ENCODE peak calls at places on chromosomes 5 and 9, in four cellular contexts. One of them, this sample, is unnamed. For H3K4me1, the result is how much of the 10 kb centered on the place peaks cover.

GRCh38 chr9:83432104-83432627 is 106.0 kb downstream of the FRMD3 start:
- DNase-seq in ovary: no peak
- DNase-seq in mesenchymal stem cell: no peak
- DNase-seq in OCI-LY7: no peak
- DNase-seq in this sample: peak

GRCh38 chr5:77847814-77848290 is 71.7 kb upstream of the TBCA start:
- DNase-seq in ovary: no peak
- DNase-seq in mesenchymal stem cell: peak
- DNase-seq in OCI-LY7: no peak
- DNase-seq in this sample: peak

GRCh38 chr9:37017546-37017945 is 16.5 kb downstream of the PAX5 start:
- DNase-seq in ovary: no peak
- DNase-seq in mesenchymal stem cell: no peak
- DNase-seq in OCI-LY7: no peak
- DNase-seq in this sample: peak

GRCh38 chr5:112795944-112796678 is 58.4 kb downstream of the APC start:
- DNase-seq in ovary: no peak
- DNase-seq in mesenchymal stem cell: no peak
- DNase-seq in OCI-LY7: peak
- DNase-seq in this sample: no peak

GRCh38 chr5:6006838-6007314 is 371.5 kb downstream of the MED10 start:
- DNase-seq in ovary: no peak
- DNase-seq in mesenchymal stem cell: no peak
- DNase-seq in OCI-LY7: no peak
- DNase-seq in this sample: no peak

GRCh38 chr9:28956111-28956880 is 1383.0 kb upstream of the C9orf72 start:
- DNase-seq in ovary: no peak
- DNase-seq in mesenchymal stem cell: no peak
- DNase-seq in OCI-LY7: no peak
- DNase-seq in this sample: no peak

GRCh38 chr5:152593388-152593787 is 188.3 kb upstream of the NMUR2 start:
- DNase-seq in ovary: no peak
- DNase-seq in mesenchymal stem cell: no peak
- DNase-seq in OCI-LY7: peak
- DNase-seq in this sample: no peak

GRCh38 chr5:151298063-151298462 is 5.5 kb downstream of the SLC36A3 start:
- DNase-seq in ovary: no peak
- DNase-seq in mesenchymal stem cell: peak
- DNase-seq in OCI-LY7: peak
- DNase-seq in this sample: peak

GRCh38 chr5:127210082-127210481 is 80.5 kb upstream of the MEGF10 start:
- DNase-seq in ovary: no peak
- DNase-seq in mesenchymal stem cell: no peak
- DNase-seq in OCI-LY7: no peak
- DNase-seq in this sample: no peak

GRCh38 chr9:80994892-80995291 is 694.5 kb downstream of the TLE1 start:
- DNase-seq in ovary: no peak
- DNase-seq in mesenchymal stem cell: peak
- DNase-seq in OCI-LY7: no peak
- DNase-seq in this sample: no peak

GRCh38 chr5:68285857-68286611 is 70.5 kb downstream of the PIK3R1 start:
- DNase-seq in ovary: no peak
- DNase-seq in mesenchymal stem cell: peak
- DNase-seq in OCI-LY7: peak
- DNase-seq in this sample: no peak

GRCh38 chr5:127572930-127573329 is 55.5 kb downstream of the PRRC1 start:
- DNase-seq in ovary: no peak
- DNase-seq in mesenchymal stem cell: no peak
- DNase-seq in OCI-LY7: peak
- DNase-seq in this sample: no peak

GRCh38 chr9:84141762-84142370 is 161.3 kb downstream of the RMI1 start:
- DNase-seq in ovary: no peak
- DNase-seq in mesenchymal stem cell: no peak
- DNase-seq in OCI-LY7: no peak
- DNase-seq in this sample: no peak

GRCh38 chr5:54895816-54896341 is 89.5 kb downstream of the ESM1 start:
- DNase-seq in ovary: peak
- DNase-seq in mesenchymal stem cell: peak
- DNase-seq in OCI-LY7: peak
- DNase-seq in this sample: peak

GRCh38 chr5:145324767-145325479 is 510.2 kb downstream of the PRELID2 start:
- DNase-seq in ovary: no peak
- DNase-seq in mesenchymal stem cell: no peak
- DNase-seq in OCI-LY7: no peak
- DNase-seq in this sample: no peak

GRCh38 chr9:117276444-117276843 is 138.4 kb downstream of the ASTN2 start:
- DNase-seq in ovary: no peak
- DNase-seq in mesenchymal stem cell: no peak
- DNase-seq in OCI-LY7: no peak
- DNase-seq in this sample: no peak

GRCh38 chr5:154138701-154139100 is 51.8 kb upstream of the GALNT10 start:
- DNase-seq in ovary: no peak
- DNase-seq in mesenchymal stem cell: no peak
- DNase-seq in OCI-LY7: no peak
- DNase-seq in this sample: no peak

GRCh38 chr5:124935060-124935459 is 188.6 kb upstream of the ZNF608 start:
- DNase-seq in ovary: no peak
- DNase-seq in mesenchymal stem cell: no peak
- DNase-seq in OCI-LY7: peak
- DNase-seq in this sample: no peak

GRCh38 chr9:81814794-81815464 is 113.3 kb upstream of the SPATA31D4 start:
- DNase-seq in ovary: no peak
- DNase-seq in mesenchymal stem cell: peak
- DNase-seq in OCI-LY7: peak
- DNase-seq in this sample: no peak

DNA sequence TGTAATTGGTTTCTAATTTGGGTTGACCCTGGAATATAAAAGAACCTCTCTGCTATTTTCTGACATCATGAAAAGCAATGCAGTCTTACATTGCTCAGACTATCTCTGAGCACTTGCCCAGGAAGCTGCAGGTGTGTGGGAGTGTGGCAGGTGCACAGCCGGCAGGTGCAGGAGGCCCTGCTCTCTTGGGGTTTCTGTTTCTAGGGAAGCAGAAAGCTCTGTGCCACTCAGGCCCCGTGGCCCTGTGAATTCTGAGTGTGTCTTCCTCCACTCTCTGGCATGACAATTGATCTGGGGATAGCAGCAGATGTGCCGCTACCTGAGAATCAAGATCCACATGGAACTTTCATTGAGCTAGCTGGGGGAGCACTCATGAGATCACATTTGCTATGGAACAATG is 45.7 kb upstream of the IRX2 start:
- DNase-seq in ovary: no peak
- DNase-seq in mesenchymal stem cell: no peak
- DNase-seq in OCI-LY7: no peak
- DNase-seq in this sample: no peak
- H3K4me3 ChIP-seq in ovary: no peak
- H3K4me3 ChIP-seq in mesenchymal stem cell: no peak
- H3K4me3 ChIP-seq in OCI-LY7: no peak
- H3K4me3 ChIP-seq in this sample: no peak

GRCh38 chr5:114362977-114363721 is 1.3 kb downstream of the KCNN2 start:
- DNase-seq in ovary: no peak
- DNase-seq in mesenchymal stem cell: peak
- DNase-seq in OCI-LY7: no peak
- DNase-seq in this sample: peak

GRCh38 chr5:114362197-114362976 is 517 bp downstream of the KCNN2 start:
- DNase-seq in ovary: peak
- DNase-seq in mesenchymal stem cell: peak
- DNase-seq in OCI-LY7: no peak
- DNase-seq in this sample: no peak

GRCh38 chr5:114360816-114361723 is 800 bp upstream of the KCNN2 start:
- DNase-seq in ovary: no peak
- DNase-seq in mesenchymal stem cell: peak
- DNase-seq in OCI-LY7: no peak
- DNase-seq in this sample: peak

GRCh38 chr5:114361724-114362196 is at the start of gene KCNN2:
- DNase-seq in ovary: peak
- DNase-seq in mesenchymal stem cell: peak
- DNase-seq in OCI-LY7: no peak
- DNase-seq in this sample: peak

DNA sequence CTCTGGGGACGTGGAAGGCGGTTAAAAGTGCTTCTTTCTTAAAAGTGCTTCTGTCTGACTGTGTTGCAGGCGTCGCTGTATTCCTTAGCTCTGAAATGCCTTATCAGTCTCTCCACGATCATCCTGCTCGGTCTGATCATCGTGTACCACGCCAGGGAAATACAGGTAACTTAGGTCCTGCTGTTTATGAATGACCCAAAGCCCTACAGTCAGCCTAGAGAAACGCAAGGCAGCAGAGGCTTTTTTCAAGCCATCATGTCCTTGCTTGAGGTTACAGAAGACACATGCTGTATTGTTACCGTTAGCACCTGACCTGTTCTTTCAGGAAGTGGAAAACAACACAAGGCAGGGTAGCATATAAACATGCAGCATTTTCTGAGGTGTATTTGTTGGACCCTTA is 2.0 kb downstream of the KCNN2 start:
- DNase-seq in ovary: no peak
- DNase-seq in mesenchymal stem cell: no peak
- DNase-seq in OCI-LY7: no peak
- DNase-seq in this sample: no peak
- H3K4me1 ChIP-seq in ovary: under half
- H3K4me1 ChIP-seq in mesenchymal stem cell: under half
- H3K4me1 ChIP-seq in OCI-LY7: under half
- H3K4me1 ChIP-seq in this sample: under half

GRCh38 chr5:104178066-104178465 is 615.5 kb upstream of the NUDT12 start:
- DNase-seq in ovary: no peak
- DNase-seq in mesenchymal stem cell: no peak
- DNase-seq in OCI-LY7: no peak
- DNase-seq in this sample: no peak
- H3K4me3 ChIP-seq in ovary: no peak
- H3K4me3 ChIP-seq in mesenchymal stem cell: no peak
- H3K4me3 ChIP-seq in OCI-LY7: no peak
- H3K4me3 ChIP-seq in this sample: peak

DNA sequence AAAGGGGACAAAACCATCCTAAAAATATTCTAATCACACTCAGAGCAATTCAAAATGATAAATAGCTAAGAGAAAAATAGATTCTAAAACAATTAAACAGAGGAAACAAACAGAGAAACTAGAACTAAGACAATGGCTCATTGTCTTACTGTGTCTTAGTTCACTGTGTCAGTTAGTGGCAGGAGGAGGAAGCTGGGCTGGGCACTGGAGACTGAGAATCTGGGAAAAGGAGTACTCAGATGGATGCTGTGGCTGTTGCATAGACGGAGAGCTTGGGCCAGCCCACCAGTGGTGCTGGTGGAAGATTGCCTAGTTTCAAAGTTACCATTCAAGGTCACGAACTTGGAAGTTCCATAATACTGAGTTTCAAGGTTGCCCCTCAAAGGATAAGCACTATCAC is 94.7 kb upstream of the IFNK start:
- DNase-seq in ovary: no peak
- DNase-seq in mesenchymal stem cell: no peak
- DNase-seq in OCI-LY7: no peak
- DNase-seq in this sample: no peak
- H3K4me1 ChIP-seq in ovary: under half
- H3K4me1 ChIP-seq in mesenchymal stem cell: under half
- H3K4me1 ChIP-seq in OCI-LY7: under half
- H3K4me1 ChIP-seq in this sample: under half

GRCh38 chr5:180593446-180594206 is 2.3 kb upstream of the SCGB3A1 start:
- DNase-seq in ovary: no peak
- DNase-seq in mesenchymal stem cell: no peak
- DNase-seq in OCI-LY7: no peak
- DNase-seq in this sample: no peak
- H3K4me3 ChIP-seq in ovary: no peak
- H3K4me3 ChIP-seq in mesenchymal stem cell: no peak
- H3K4me3 ChIP-seq in OCI-LY7: no peak
- H3K4me3 ChIP-seq in this sample: no peak

GRCh38 chr9:124278054-124278540 is 20.3 kb downstream of the NEK6 start:
- DNase-seq in ovary: no peak
- DNase-seq in mesenchymal stem cell: peak
- DNase-seq in OCI-LY7: no peak
- DNase-seq in this sample: no peak

GRCh38 chr9:124279531-124280175 is 21.9 kb downstream of the NEK6 start:
- DNase-seq in ovary: no peak
- DNase-seq in mesenchymal stem cell: peak
- DNase-seq in OCI-LY7: no peak
- DNase-seq in this sample: no peak

GRCh38 chr9:124281934-124282351 is 24.2 kb downstream of the NEK6 start:
- DNase-seq in ovary: no peak
- DNase-seq in mesenchymal stem cell: peak
- DNase-seq in OCI-LY7: no peak
- DNase-seq in this sample: no peak

GRCh38 chr9:124282442-124283231 is 24.9 kb downstream of the NEK6 start:
- DNase-seq in ovary: peak
- DNase-seq in mesenchymal stem cell: peak
- DNase-seq in OCI-LY7: no peak
- DNase-seq in this sample: no peak

DNA sequence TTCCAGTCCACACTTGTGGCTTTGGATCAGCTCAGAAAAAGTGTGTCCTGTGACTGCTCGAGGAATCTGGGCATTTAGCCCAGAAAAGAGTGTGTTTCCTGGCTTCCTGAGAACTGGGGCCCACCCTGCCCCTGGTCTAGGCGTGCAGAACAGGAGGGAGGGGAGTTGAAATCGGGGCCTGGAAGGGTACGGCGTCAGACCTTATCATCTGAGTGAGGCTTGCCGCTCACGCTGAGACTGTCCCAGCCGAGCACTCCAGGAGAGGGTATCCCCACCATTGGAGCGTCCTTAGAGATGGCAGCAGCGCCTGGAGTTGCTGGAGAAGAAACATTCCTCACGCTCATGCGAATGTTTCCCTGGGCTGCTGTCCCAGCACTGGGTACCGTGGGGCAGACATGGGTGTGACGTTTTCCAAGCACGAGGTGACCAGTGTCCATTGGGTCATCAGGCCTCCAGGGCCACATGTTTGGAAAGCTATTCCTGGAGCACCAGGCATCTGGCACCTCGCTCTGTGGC is 22.5 kb downstream of the NEK6 start:
- DNase-seq in ovary: peak
- DNase-seq in mesenchymal stem cell: peak
- DNase-seq in OCI-LY7: no peak
- DNase-seq in this sample: no peak
- H3K4me1 ChIP-seq in ovary: under half
- H3K4me1 ChIP-seq in mesenchymal stem cell: half or more
- H3K4me1 ChIP-seq in OCI-LY7: under half
- H3K4me1 ChIP-seq in this sample: under half

GRCh38 chr9:134661791-134662142 is 20.2 kb downstream of the COL5A1 start:
- DNase-seq in ovary: no peak
- DNase-seq in mesenchymal stem cell: no peak
- DNase-seq in OCI-LY7: no peak
- DNase-seq in this sample: no peak
- H3K4me3 ChIP-seq in ovary: no peak
- H3K4me3 ChIP-seq in mesenchymal stem cell: peak
- H3K4me3 ChIP-seq in OCI-LY7: no peak
- H3K4me3 ChIP-seq in this sample: no peak

DNA sequence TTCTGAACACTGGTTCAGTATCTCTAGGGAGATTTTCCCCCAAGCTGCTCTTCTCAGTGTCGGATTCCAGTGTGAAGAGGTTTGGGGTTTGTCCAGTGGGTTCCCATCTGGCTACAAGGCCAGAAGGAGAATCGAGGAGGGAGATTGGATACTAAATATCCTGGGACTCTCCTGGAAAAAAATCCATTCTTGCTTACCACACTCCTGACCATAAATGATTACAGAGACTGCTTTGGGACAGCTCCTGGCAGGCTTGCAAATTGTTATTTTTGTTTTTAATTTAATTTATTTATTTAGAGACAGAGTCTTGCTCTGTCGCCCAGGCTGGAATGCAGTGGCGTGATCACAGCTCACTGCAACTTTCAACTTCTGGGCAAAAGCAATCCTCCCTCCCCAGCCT is 4.7 kb upstream of the SUSD1 start:
- DNase-seq in ovary: no peak
- DNase-seq in mesenchymal stem cell: no peak
- DNase-seq in OCI-LY7: no peak
- DNase-seq in this sample: no peak
- H3K4me1 ChIP-seq in ovary: under half
- H3K4me1 ChIP-seq in mesenchymal stem cell: under half
- H3K4me1 ChIP-seq in OCI-LY7: under half
- H3K4me1 ChIP-seq in this sample: under half

This sample was measured in endodermal cell.